ENCODE peak calls at places on chromosome 2, in four cellular contexts. O, A, W and K are unnamed samples.

GRCh38 chr2:226772389-226773179 is 27.0 kb downstream of the IRS1 start:
- DNase-seq in O (no peak), A (no peak), W (peak), K (no peak)

GRCh38 chr2:144111443-144111842 is 408.5 kb downstream of the ZEB2 start:
- DNase-seq in O (no peak), W (no peak), A (no peak), K (no peak)

GRCh38 chr2:23388756-23389514 is 4.0 kb downstream of the KLHL29 start:
- DNase-seq in A (no peak), W (no peak), O (no peak), K (no peak)

GRCh38 chr2:225124311-225124832 is 82.1 kb upstream of the DOCK10 start:
- DNase-seq in W (no peak), O (no peak), A (no peak), K (no peak)

GRCh38 chr2:165725421-165725820 is 68.6 kb downstream of the GALNT3 start:
- DNase-seq in A (no peak), O (no peak), W (no peak), K (no peak)

GRCh38 chr2:69767034-69767433 is 25.1 kb downstream of the ANXA4 start:
- DNase-seq in W (no peak), O (no peak), A (no peak), K (no peak)

GRCh38 chr2:200184748-200185574 is 121.5 kb upstream of the SPATS2L start:
- DNase-seq in W (no peak), O (no peak), A (no peak), K (no peak)

GRCh38 chr2:11213975-11214374 is 58.7 kb downstream of the SLC66A3 start:
- DNase-seq in W (no peak), A (no peak), O (no peak), K (no peak)

GRCh38 chr2:144517825-144518699 is 1.9 kb downstream of the ZEB2 start:
- DNase-seq in A (no peak), W (peak), O (peak), K (peak)

GRCh38 chr2:127194447-127194846 is 25.7 kb downstream of the CYP27C1 start:
- DNase-seq in W (no peak), A (no peak), O (no peak), K (no peak)

GRCh38 chr2:33241581-33241980 is 234.9 kb upstream of the RASGRP3 start:
- DNase-seq in W (no peak), A (no peak), O (no peak), K (no peak)

GRCh38 chr2:589551-589950 is 87.7 kb downstream of the TMEM18 start:
- DNase-seq in W (no peak), A (no peak), O (no peak), K (no peak)

GRCh38 chr2:66434679-66435548 is at the start of gene MEIS1:
- DNase-seq in W (peak), A (no peak), O (peak), K (no peak)

GRCh38 chr2:171272039-171272438 is 111.3 kb upstream of the TLK1 start:
- DNase-seq in A (no peak), W (no peak), O (no peak), K (no peak)

GRCh38 chr2:212618636-212619035 is 80.0 kb upstream of the ERBB4 start:
- DNase-seq in O (no peak), A (no peak), W (no peak), K (no peak)

GRCh38 chr2:55604027-55604565 is 13.3 kb downstream of the PPP4R3B start:
- DNase-seq in W (no peak), A (no peak), O (no peak), K (no peak)